ENCODE peak calls at places on chromosome 1, in seven cellular contexts. Q, H, K, A, N, Y and V are unnamed samples.

GRCh38 chr1:43910359-43910758 is 23.2 kb upstream of the ARTN start:
- DNase-seq in Q (no peak), H (no peak), K (no peak), A (no peak), N (no peak), Y (no peak), V (no peak)

GRCh38 chr1:44946720-44947059 is 39.7 kb downstream of the EIF2B3 start:
- DNase-seq in Q (no peak), H (no peak), K (no peak), A (no peak), N (no peak), Y (no peak), V (no peak)

GRCh38 chr1:228941673-228942072 is 206.4 kb downstream of the RHOU start:
- DNase-seq in Q (no peak), H (no peak), K (no peak), A (no peak), N (no peak), Y (no peak), V (no peak)

GRCh38 chr1:193183019-193183643 is 3.3 kb downstream of the B3GALT2 start:
- DNase-seq in Q (no peak), H (no peak), K (peak), A (peak), N (peak), Y (no peak), V (peak)

GRCh38 chr1:176820292-176821056 is 344.0 kb downstream of the ASTN1 start:
- DNase-seq in Q (no peak), H (no peak), K (no peak), A (no peak), N (no peak), Y (no peak), V (no peak)

GRCh38 chr1:206833741-206834140 is 31.7 kb upstream of the IL20 start:
- DNase-seq in Q (no peak), H (no peak), K (no peak), A (no peak), N (no peak), Y (no peak), V (no peak)

GRCh38 chr1:90711696-90712095 is 5.4 kb downstream of the BARHL2 start:
- DNase-seq in Q (no peak), H (no peak), K (no peak), A (no peak), N (no peak), Y (no peak), V (no peak)

GRCh38 chr1:9601942-9602793 is 13.5 kb downstream of the TMEM201 start:
- DNase-seq in Q (no peak), H (no peak), K (no peak), A (no peak), N (no peak), Y (no peak), V (no peak)

GRCh38 chr1:216422821-216423529 is at the start of gene USH2A:
- DNase-seq in Q (no peak), H (no peak), K (peak), A (no peak), N (no peak), Y (no peak), V (no peak)

GRCh38 chr1:99005537-99005942 is 879 bp upstream of the PLPPR5 start:
- DNase-seq in Q (no peak), H (no peak), K (peak), A (no peak), N (no peak), Y (no peak), V (no peak)

GRCh38 chr1:18010945-18011344 is 96.7 kb upstream of the IGSF21 start:
- DNase-seq in Q (no peak), H (no peak), K (peak), A (peak), N (no peak), Y (no peak), V (no peak)